ENCODE peak calls at places on chromosomes 3 and 15, in eight cellular contexts. D, G, B, E, W, K, Q and I are unnamed samples.

GRCh38 chr15:32763295-32763694 is 45.5 kb downstream of the GREM1 start:
- DNase-seq in D (no peak), G (no peak), B (no peak), E (no peak), W (no peak), K (no peak), Q (no peak), I (no peak)

GRCh38 chr15:83565553-83566159 is 88.3 kb upstream of the ADAMTSL3 start:
- DNase-seq in D (peak), G (no peak), B (no peak), E (no peak), W (no peak), K (peak), Q (no peak), I (no peak)

GRCh38 chr15:49038382-49038781 is 7.9 kb downstream of the SECISBP2L start:
- DNase-seq in D (no peak), G (no peak), B (no peak), E (no peak), W (no peak), K (peak), Q (no peak), I (no peak)

GRCh38 chr3:38984731-38985130 is 67.0 kb downstream of the SCN11A start:
- DNase-seq in D (no peak), G (no peak), B (no peak), E (no peak), W (no peak), K (peak), Q (no peak), I (no peak)

GRCh38 chr3:71144525-71145253 is 438.8 kb downstream of the FOXP1 start:
- DNase-seq in D (no peak), G (no peak), B (no peak), E (no peak), W (no peak), K (peak), Q (no peak), I (no peak)

GRCh38 chr3:134651347-134652041 is 672 bp upstream of the KY start:
- DNase-seq in D (peak), G (peak), B (no peak), E (no peak), W (no peak), K (peak), Q (peak), I (no peak)

GRCh38 chr3:186121968-186122367 is 13.1 kb upstream of the ETV5 start:
- DNase-seq in D (peak), G (no peak), B (no peak), E (no peak), W (no peak), K (peak), Q (no peak), I (no peak)

GRCh38 chr3:127074900-127075360 is 92.0 kb downstream of the PLXNA1 start:
- DNase-seq in D (no peak), G (peak), B (no peak), E (no peak), W (no peak), K (peak), Q (peak), I (no peak)

GRCh38 chr3:71168043-71168720 is 415.3 kb downstream of the FOXP1 start:
- DNase-seq in D (no peak), G (no peak), B (no peak), E (no peak), W (no peak), K (peak), Q (no peak), I (no peak)

GRCh38 chr3:120648290-120648689 is 33.7 kb downstream of the HGD start:
- DNase-seq in D (no peak), G (no peak), B (no peak), E (no peak), W (no peak), K (no peak), Q (no peak), I (no peak)

GRCh38 chr3:15647629-15648167 is 46.2 kb downstream of the BTD start:
- DNase-seq in D (no peak), G (no peak), B (peak), E (no peak), W (peak), K (peak), Q (no peak), I (no peak)

GRCh38 chr3:4290272-4290893 is 12.8 kb upstream of the SETMAR start:
- DNase-seq in D (peak), G (no peak), B (no peak), E (peak), W (peak), K (peak), Q (no peak), I (no peak)

GRCh38 chr15:96893159-96893906 is 562.8 kb downstream of the NR2F2 start:
- DNase-seq in D (peak), G (no peak), B (no peak), E (no peak), W (no peak), K (peak), Q (no peak), I (no peak)

GRCh38 chr3:101988591-101988990 is 139.3 kb downstream of the NFKBIZ start:
- DNase-seq in D (no peak), G (no peak), B (no peak), E (no peak), W (no peak), K (no peak), Q (no peak), I (no peak)

GRCh38 chr15:39403674-39404117 is 177.2 kb upstream of the THBS1 start:
- DNase-seq in D (peak), G (no peak), B (no peak), E (no peak), W (no peak), K (peak), Q (no peak), I (no peak)

GRCh38 chr3:173932624-173933023 is 535.1 kb downstream of the NLGN1 start:
- DNase-seq in D (no peak), G (no peak), B (no peak), E (no peak), W (no peak), K (peak), Q (no peak), I (no peak)

GRCh38 chr15:59996498-59997041 is 7.5 kb upstream of the FOXB1 start:
- DNase-seq in D (no peak), G (no peak), B (no peak), E (no peak), W (no peak), K (no peak), Q (no peak), I (no peak)

GRCh38 chr3:157077565-157077991 is 82.4 kb downstream of the CCNL1 start:
- DNase-seq in D (no peak), G (no peak), B (no peak), E (no peak), W (no peak), K (peak), Q (no peak), I (peak)

GRCh38 chr3:25556504-25556903 is 108.2 kb downstream of the TOP2B start:
- DNase-seq in D (no peak), G (no peak), B (no peak), E (no peak), W (no peak), K (no peak), Q (no peak), I (no peak)

GRCh38 chr3:52895416-52895815 is 1.9 kb downstream of the STIMATE start:
- DNase-seq in D (no peak), G (no peak), B (no peak), E (no peak), W (no peak), K (no peak), Q (no peak), I (no peak)

GRCh38 chr3:192054881-192055280 is 593.9 kb downstream of the PYDC2 start:
- DNase-seq in D (no peak), G (no peak), B (no peak), E (no peak), W (no peak), K (peak), Q (no peak), I (no peak)

DNA sequence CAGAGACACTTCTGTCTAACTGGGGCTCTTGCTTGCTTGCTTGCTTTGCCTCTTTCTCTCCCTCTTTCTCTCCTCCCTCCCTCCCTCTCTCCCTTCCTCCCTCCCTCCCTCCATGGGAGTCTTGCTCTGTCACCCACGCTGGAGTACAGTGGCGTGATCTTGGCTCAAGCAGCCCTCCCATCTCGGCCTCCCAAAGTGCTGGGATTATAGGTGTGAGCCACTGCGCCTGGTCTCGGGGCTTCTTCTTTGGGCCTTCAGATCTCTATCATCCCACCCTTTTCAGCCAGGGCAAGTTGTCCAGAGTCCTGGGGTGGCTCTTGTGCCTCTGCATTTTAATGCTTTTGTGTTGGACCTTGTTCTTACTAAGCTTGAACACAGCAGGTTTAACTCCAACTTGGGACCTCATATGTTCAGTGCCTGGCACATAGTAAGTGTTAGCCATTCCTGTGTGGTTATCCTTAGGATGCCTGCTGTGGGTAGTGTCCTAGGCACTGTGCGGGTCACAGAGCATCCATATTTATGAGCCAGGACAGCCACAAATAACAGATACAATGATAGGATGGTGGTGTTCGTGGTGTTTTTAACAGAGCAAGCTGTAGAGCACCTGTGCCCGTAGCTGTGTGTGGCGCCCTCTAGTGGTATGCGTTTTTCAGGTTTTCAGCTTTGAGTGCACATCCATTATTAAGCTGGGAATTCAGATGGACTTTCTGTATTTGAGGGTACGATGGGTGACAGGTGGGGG is 75.1 kb downstream of the CCK start:
- DNase-seq in D (peak), G (no peak), B (peak), E (peak), W (peak), K (peak), Q (peak), I (no peak)
- H3K27ac ChIP-seq in D (no peak), G (no peak), B (no peak), E (no peak), W (no peak), K (no peak), Q (no peak), I (no peak)

GRCh38 chr3:61253756-61254155 is 2.5 kb upstream of the FHIT start:
- DNase-seq in D (no peak), G (no peak), B (no peak), E (no peak), W (no peak), K (no peak), Q (no peak), I (no peak)

GRCh38 chr3:61248496-61248895 is 2.8 kb downstream of the FHIT start:
- DNase-seq in D (no peak), G (no peak), B (no peak), E (no peak), W (no peak), K (no peak), Q (no peak), I (no peak)

GRCh38 chr3:61250784-61251173 is 473 bp downstream of the FHIT start:
- DNase-seq in D (no peak), G (peak), B (no peak), E (peak), W (peak), K (no peak), Q (peak), I (peak)

GRCh38 chr3:61252836-61253235 is 1.6 kb upstream of the FHIT start:
- DNase-seq in D (no peak), G (no peak), B (no peak), E (no peak), W (no peak), K (no peak), Q (no peak), I (no peak)

DNA sequence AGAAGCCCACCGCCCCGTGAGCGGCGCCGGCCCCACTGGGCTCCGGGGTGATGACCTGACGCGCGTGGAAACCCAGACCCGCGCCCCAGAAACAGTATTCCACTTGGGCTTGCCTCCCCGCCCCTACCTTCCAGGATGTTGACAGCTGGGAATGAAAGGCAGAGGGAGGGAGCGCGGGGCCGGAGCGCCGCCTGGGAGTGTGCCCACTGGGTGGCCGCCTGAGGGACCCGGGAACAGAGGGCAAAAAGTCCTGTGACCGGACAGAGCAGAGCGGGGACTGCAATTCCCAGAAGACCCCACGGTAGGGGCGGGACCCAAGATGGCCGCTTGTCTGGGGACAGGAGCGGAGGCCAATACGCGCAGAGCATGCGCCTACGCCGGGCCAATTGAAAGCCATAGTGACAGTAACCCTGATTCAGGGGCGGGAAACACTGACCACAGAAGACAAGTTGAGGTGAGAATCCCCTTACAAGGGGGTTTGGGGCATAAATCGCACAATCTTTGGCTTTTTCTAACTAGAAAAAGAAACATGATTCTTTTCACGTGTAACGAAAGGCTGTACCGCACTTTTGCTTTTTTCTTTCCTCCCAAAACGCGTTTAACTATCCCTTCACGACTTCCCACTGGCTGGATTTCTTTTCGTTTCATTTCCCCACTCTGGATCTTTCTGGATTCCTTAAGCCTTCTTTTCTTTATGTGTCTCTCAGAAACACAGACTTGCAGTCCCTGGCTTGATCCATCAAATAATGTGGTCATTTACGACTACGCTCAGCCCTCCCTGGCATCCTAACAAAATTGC is at the start of gene FHIT:
- DNase-seq in D (peak), G (peak), B (peak), E (peak), W (peak), K (peak), Q (peak), I (peak)
- H3K27ac ChIP-seq in D (peak), G (peak), B (no peak), E (peak), W (peak), K (peak), Q (peak), I (peak)

GRCh38 chr15:100189849-100190248 is 151.9 kb downstream of the ADAMTS17 start:
- DNase-seq in D (no peak), G (no peak), B (no peak), E (no peak), W (no peak), K (peak), Q (no peak), I (no peak)

GRCh38 chr15:100190675-100191074 is 151.1 kb downstream of the ADAMTS17 start:
- DNase-seq in D (no peak), G (no peak), B (no peak), E (no peak), W (no peak), K (no peak), Q (no peak), I (no peak)

GRCh38 chr15:100189319-100189718 is 152.5 kb downstream of the ADAMTS17 start:
- DNase-seq in D (no peak), G (no peak), B (no peak), E (no peak), W (no peak), K (no peak), Q (no peak), I (no peak)

GRCh38 chr15:100192092-100192695 is 149.6 kb downstream of the ADAMTS17 start:
- DNase-seq in D (no peak), G (no peak), B (no peak), E (no peak), W (no peak), K (no peak), Q (no peak), I (no peak)

DNA sequence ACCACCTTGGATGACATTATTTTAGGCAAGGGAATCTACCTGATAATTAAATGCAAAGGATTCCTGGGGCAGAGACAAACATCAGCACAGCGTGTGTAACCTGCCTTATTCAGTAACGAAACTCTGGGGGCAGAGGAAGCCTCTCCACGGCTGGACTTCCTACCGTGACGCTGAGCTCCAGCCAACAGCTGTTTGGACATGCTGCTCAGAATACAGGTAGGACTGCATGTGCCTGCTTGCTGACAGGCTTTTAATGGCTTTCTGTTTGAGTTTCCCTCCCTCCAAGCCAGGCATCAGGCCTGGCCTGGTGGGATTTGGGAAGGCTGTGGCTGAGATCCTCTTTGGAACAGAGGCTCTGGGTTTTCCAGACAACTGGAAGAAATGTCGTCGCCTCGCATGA is 150.6 kb downstream of the ADAMTS17 start:
- DNase-seq in D (no peak), G (no peak), B (no peak), E (no peak), W (no peak), K (no peak), Q (no peak), I (no peak)
- H3K27ac ChIP-seq in D (no peak), G (no peak), B (no peak), E (no peak), W (no peak), K (no peak), Q (no peak), I (no peak)

GRCh38 chr15:29276366-29276765 is 6.7 kb upstream of the NSMCE3 start:
- DNase-seq in D (no peak), G (no peak), B (no peak), E (no peak), W (no peak), K (no peak), Q (no peak), I (no peak)
- H3K27ac ChIP-seq in D (no peak), G (no peak), B (no peak), E (no peak), W (no peak), K (no peak), Q (no peak), I (no peak)

GRCh38 chr3:54865316-54865715 is 62.5 kb downstream of the LRTM1 start:
- DNase-seq in D (no peak), G (no peak), B (no peak), E (no peak), W (no peak), K (no peak), Q (no peak), I (no peak)

GRCh38 chr3:54863806-54864205 is 64.1 kb downstream of the LRTM1 start:
- DNase-seq in D (no peak), G (no peak), B (no peak), E (no peak), W (no peak), K (no peak), Q (no peak), I (no peak)

GRCh38 chr3:54862526-54862925 is 65.3 kb downstream of the LRTM1 start:
- DNase-seq in D (no peak), G (no peak), B (no peak), E (no peak), W (no peak), K (peak), Q (no peak), I (no peak)

GRCh38 chr3:54861248-54862067 is 66.4 kb downstream of the LRTM1 start:
- DNase-seq in D (no peak), G (no peak), B (no peak), E (no peak), W (no peak), K (peak), Q (peak), I (no peak)

GRCh38 chr3:54863366-54863765 is 64.5 kb downstream of the LRTM1 start:
- DNase-seq in D (no peak), G (no peak), B (peak), E (no peak), W (no peak), K (peak), Q (no peak), I (no peak)
- H3K27ac ChIP-seq in D (no peak), G (no peak), B (peak), E (no peak), W (no peak), K (no peak), Q (no peak), I (no peak)

GRCh38 chr3:197532388-197532787 is 23.4 kb downstream of the BDH1 start:
- DNase-seq in D (no peak), G (no peak), B (no peak), E (no peak), W (no peak), K (no peak), Q (no peak), I (no peak)
- H3K27ac ChIP-seq in D (no peak), G (no peak), B (no peak), E (no peak), W (no peak), K (no peak), Q (no peak), I (no peak)

GRCh38 chr15:42499888-42500609 is 4.6 kb downstream of the SNAP23 start:
- DNase-seq in D (no peak), G (no peak), B (peak), E (no peak), W (no peak), K (no peak), Q (peak), I (no peak)
- H3K27ac ChIP-seq in D (no peak), G (peak), B (peak), E (peak), W (peak), K (peak), Q (peak), I (no peak)

GRCh38 chr15:63918901-63919348 is 85.2 kb upstream of the HERC1 start:
- DNase-seq in D (no peak), G (no peak), B (no peak), E (no peak), W (no peak), K (no peak), Q (no peak), I (no peak)

GRCh38 chr15:63915888-63916731 is 82.4 kb upstream of the HERC1 start:
- DNase-seq in D (peak), G (no peak), B (no peak), E (no peak), W (no peak), K (peak), Q (no peak), I (no peak)

GRCh38 chr15:63918317-63918672 is 84.5 kb upstream of the HERC1 start:
- DNase-seq in D (no peak), G (no peak), B (no peak), E (no peak), W (no peak), K (no peak), Q (no peak), I (no peak)

GRCh38 chr15:63915209-63915887 is 81.6 kb upstream of the HERC1 start:
- DNase-seq in D (peak), G (no peak), B (no peak), E (no peak), W (no peak), K (no peak), Q (no peak), I (no peak)

DNA sequence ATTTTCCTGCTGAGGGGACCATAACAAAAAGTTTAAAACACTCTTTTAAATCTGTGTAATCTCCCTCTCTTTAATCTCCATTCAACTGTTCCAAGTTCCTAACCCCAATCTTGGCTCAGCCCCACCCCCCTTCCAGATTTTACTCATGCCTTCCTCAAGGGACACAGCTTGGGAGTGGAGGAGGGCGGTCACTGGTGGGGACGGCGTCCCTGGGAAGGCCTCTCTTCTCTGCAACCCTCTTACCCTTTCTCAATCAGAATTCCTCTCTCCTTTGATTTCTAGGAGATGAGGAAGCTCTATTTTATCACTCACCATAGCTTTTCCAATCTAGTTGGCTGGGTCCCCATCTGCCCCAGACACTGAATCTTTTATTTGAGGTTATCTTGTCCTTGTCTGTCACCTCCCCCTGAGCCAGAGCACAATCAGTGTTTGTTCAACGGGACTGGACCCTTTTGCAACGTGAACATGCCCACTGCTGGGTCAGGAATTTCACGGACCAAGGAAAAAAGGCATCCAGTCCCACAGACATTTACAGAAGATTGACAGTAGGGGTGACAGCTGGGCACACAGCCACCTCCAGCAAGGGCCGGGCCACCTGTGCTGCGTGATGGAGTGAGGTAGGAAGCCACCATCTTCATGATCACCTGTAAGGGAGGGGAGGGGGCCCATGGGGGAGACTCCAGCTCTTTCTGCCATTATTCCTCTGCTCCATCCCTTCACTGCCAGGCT is 84.0 kb upstream of the HERC1 start:
- DNase-seq in D (no peak), G (no peak), B (no peak), E (no peak), W (no peak), K (no peak), Q (no peak), I (no peak)
- H3K27ac ChIP-seq in D (no peak), G (no peak), B (no peak), E (no peak), W (no peak), K (no peak), Q (peak), I (peak)